ENCODE peak calls at places on chromosome 21, in four cellular contexts. E is K562, F is A549, J is HepG2. K is an unnamed sample.

GRCh38 chr21:44704636-44705001 is 6.8 kb downstream of the TSPEAR start:
- DNase-seq in E (no peak), F (no peak), J (no peak), K (peak)

GRCh38 chr21:45128613-45129226 is 54.3 kb downstream of the ADARB1 start:
- DNase-seq in E (no peak), F (peak), J (peak), K (peak)

GRCh38 chr21:35139382-35139715 is 90.2 kb upstream of the RUNX1 start:
- DNase-seq in E (no peak), F (no peak), J (no peak), K (no peak)

GRCh38 chr21:25369524-25370300 is 237.6 kb downstream of the MRPL39 start:
- DNase-seq in E (no peak), F (no peak), J (no peak), K (no peak)

GRCh38 chr21:22297575-22297974 is 1299.4 kb downstream of the NCAM2 start:
- DNase-seq in E (no peak), F (no peak), J (no peak), K (no peak)

GRCh38 chr21:44755227-44755626 is 43.9 kb upstream of the TSPEAR start:
- DNase-seq in E (peak), F (no peak), J (peak), K (no peak)

GRCh38 chr21:36654341-36654740 is 44.6 kb upstream of the SIM2 start:
- DNase-seq in E (no peak), F (no peak), J (no peak), K (no peak)

GRCh38 chr21:35234725-35235124 is 185.6 kb upstream of the RUNX1 start:
- DNase-seq in E (no peak), F (no peak), J (no peak), K (no peak)

GRCh38 chr21:45049725-45050359 is 24.5 kb upstream of the ADARB1 start:
- DNase-seq in E (no peak), F (no peak), J (no peak), K (no peak)

GRCh38 chr21:33196956-33197374 is 32.8 kb upstream of the IFNAR2 start:
- DNase-seq in E (peak), F (peak), J (peak), K (peak)

GRCh38 chr21:24007592-24007991 is 1599.7 kb downstream of the MRPL39 start:
- DNase-seq in E (no peak), F (no peak), J (no peak), K (no peak)

GRCh38 chr21:44761747-44762208 is 39.8 kb downstream of the UBE2G2 start:
- DNase-seq in E (no peak), F (no peak), J (no peak), K (no peak)

GRCh38 chr21:25790122-25790951 is 55.6 kb downstream of the GABPA start:
- DNase-seq in E (peak), F (peak), J (peak), K (no peak)

GRCh38 chr21:24895885-24896734 is 711.2 kb downstream of the MRPL39 start:
- DNase-seq in E (no peak), F (no peak), J (no peak), K (peak)

GRCh38 chr21:14603202-14603601 is 57.1 kb upstream of the SAMSN1 start:
- DNase-seq in E (no peak), F (no peak), J (no peak), K (no peak)

GRCh38 chr21:44741921-44742320 is 30.5 kb upstream of the TSPEAR start:
- DNase-seq in E (no peak), F (no peak), J (no peak), K (no peak)

GRCh38 chr21:22224261-22224660 is 1226.1 kb downstream of the NCAM2 start:
- DNase-seq in E (no peak), F (no peak), J (no peak), K (no peak)

GRCh38 chr21:16870116-16870515 is 642.7 kb upstream of the CXADR start:
- DNase-seq in E (no peak), F (no peak), J (no peak), K (no peak)

GRCh38 chr21:44524412-44525371 is 15.3 kb downstream of the KRTAP10-1 start:
- DNase-seq in E (no peak), F (no peak), J (no peak), K (no peak)

GRCh38 chr21:31161157-31161556 is 122.9 kb upstream of the KRTAP19-8 start:
- DNase-seq in E (no peak), F (no peak), J (no peak), K (no peak)

GRCh38 chr21:17765207-17765606 is 53.9 kb downstream of the C21orf91 start:
- DNase-seq in E (no peak), F (no peak), J (no peak), K (no peak)

GRCh38 chr21:45253633-45254556 is 33.8 kb downstream of the POFUT2 start:
- DNase-seq in E (no peak), F (no peak), J (no peak), K (no peak)

GRCh38 chr21:27734146-27734545 is 767.3 kb upstream of the ADAMTS5 start:
- DNase-seq in E (no peak), F (no peak), J (no peak), K (no peak)

GRCh38 chr21:34282223-34282622 is 81.6 kb upstream of the KCNE2 start:
- DNase-seq in E (no peak), F (no peak), J (no peak), K (no peak)

GRCh38 chr21:36854391-36854790 is 112.1 kb downstream of the HLCS start:
- DNase-seq in E (peak), F (peak), J (peak), K (peak)

GRCh38 chr21:21605502-21605901 is 607.3 kb downstream of the NCAM2 start:
- DNase-seq in E (no peak), F (no peak), J (no peak), K (no peak)

GRCh38 chr21:17610862-17611261 is 1.8 kb downstream of the BTG3 start:
- DNase-seq in E (peak), F (no peak), J (peak), K (no peak)

GRCh38 chr21:23811802-23812201 is 1795.5 kb downstream of the MRPL39 start:
- DNase-seq in E (no peak), F (no peak), J (no peak), K (no peak)

GRCh38 chr21:44337428-44337827 is 1.8 kb downstream of the CFAP410 start:
- DNase-seq in E (no peak), F (no peak), J (no peak), K (no peak)

GRCh38 chr21:26070822-26071425 is 99.6 kb downstream of the APP start:
- DNase-seq in E (no peak), F (no peak), J (no peak), K (no peak)

GRCh38 chr21:21019681-21020080 is 21.5 kb downstream of the NCAM2 start:
- DNase-seq in E (no peak), F (no peak), J (no peak), K (no peak)

GRCh38 chr21:25583370-25584133 is 23.7 kb downstream of the MRPL39 start:
- DNase-seq in E (no peak), F (no peak), J (no peak), K (no peak)

DNA sequence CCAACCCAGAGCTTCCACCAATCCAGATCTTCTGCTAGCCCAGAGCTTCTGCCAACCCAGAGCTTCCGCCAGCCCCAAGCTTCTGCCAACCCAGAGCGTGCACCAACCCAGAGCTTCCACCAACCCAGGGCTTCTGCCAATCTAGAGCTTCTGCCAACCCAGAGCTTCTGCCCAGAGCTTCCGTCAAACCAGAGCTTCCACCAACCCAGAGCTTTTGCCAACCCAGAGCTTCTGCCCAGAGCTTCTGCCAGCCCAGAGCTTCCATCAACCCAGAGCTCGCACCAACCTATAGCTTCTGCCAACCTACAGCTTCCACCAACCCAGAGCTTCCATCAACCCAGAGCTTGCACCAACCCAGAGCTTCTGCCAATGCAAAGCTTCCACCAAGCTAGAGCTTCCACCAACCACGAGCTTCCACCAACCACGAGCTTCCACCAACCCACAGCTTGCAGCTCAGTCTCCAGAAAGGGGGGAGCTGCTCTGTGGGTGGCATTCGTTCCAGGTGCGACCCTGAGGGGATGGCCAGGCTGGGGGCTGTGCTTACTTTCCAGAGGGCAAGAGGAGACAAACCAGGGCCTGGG is 23.8 kb downstream of the CRYAA start:
- DNase-seq in E (no peak), F (no peak), J (no peak), K (peak)
- TF ChIP-seq ESRRA in E (no peak), F (no peak), J (no peak), K (no peak)

DNA sequence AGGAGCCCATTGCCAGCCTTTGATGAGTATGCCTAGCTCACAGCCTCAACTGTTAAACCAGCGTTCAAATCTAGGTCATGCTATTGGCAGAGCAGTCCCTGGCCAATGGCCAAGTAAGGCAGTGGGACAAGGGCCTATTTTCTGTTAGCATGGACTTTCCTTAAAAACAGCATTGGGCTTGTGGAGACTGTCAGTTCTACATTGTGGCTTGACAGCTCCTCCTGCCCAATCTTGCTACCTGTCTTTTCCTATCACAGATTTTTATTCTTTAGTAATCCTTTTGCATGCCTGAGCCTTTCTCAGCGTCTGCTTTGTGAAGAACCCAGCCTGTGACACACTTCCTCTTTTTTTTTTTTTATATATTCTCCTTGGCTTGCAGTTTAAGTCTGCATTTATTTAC is 56.4 kb downstream of the DIP2A start:
- DNase-seq in E (no peak), F (no peak), J (no peak), K (no peak)
- TF ChIP-seq NR3C1 in E (no peak), F (no peak), J (no peak), K (no peak)

DNA sequence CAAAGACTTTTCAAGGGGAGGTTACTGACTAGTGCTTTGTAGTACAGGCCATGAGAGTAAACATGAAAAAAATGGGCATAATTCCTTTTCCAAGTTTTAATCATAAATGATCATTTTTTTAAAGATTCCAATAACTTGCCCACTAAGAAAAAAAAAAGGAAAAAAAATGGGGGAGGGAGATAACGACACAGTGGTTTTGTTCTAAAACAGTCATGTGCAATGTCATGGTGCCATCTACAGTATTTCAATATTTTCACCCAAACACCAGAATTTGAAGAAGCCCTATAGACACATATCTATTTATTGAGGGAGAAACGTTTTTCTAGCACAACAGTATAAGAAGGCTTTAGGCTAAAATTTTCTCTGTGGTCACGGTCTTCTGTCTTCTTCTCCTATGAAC is 250.2 kb downstream of the LTN1 start:
- DNase-seq in E (no peak), F (no peak), J (no peak), K (no peak)
- TF ChIP-seq ESRRA in E (no peak), F (no peak), J (no peak), K (no peak)

DNA sequence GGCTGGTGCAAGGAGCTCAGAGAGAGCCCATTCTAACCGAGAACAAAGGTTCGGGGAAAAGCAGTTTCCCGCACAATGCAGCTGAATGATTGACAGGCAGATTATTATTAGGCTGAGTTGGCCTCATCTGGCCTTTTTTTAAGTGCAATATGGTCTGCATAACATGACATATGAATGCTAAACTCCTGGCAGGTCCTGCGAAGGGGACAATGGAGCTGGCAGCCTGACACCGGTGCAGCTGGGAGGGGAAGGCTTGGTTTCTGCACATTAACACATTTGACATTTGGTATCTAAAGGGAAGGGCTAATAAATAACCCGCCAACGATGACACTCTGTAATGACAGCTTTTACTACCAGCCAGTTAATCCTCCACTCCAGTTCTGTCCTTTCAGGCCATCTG is 92.0 kb downstream of the MIS18A start:
- DNase-seq in E (no peak), F (no peak), J (no peak), K (no peak)
- TF ChIP-seq NR3C1 in E (no peak), F (no peak), J (no peak), K (no peak)

GRCh38 chr21:42061195-42061865 is 9.8 kb upstream of the UMODL1 start:
- DNase-seq in E (no peak), F (no peak), J (no peak), K (no peak)

GRCh38 chr21:42062543-42063022 is 8.5 kb upstream of the UMODL1 start:
- DNase-seq in E (no peak), F (no peak), J (no peak), K (no peak)

GRCh38 chr21:42061866-42062542 is 9.1 kb upstream of the UMODL1 start:
- DNase-seq in E (no peak), F (no peak), J (no peak), K (no peak)

GRCh38 chr21:42063578-42064521 is 7.3 kb upstream of the UMODL1 start:
- DNase-seq in E (no peak), F (no peak), J (no peak), K (no peak)

DNA sequence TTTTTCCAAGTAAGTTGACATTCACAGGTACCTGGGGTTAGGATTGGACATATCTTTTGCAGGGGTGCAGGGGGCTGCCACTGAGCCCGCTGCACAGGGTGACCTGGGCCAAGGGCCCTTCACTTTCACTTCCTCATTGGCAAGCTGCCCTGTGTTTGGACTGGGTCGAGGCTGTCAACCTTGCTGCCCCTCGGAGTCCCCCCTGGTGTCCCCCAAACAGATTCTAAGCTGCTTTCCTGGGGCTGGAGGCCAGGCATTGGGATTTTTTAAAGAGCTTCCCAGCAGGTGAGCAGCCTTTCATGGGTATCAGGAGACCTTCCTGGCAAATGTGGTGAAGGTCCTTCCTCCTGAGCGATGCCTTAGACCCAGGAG is 7.9 kb upstream of the UMODL1 start:
- DNase-seq in E (no peak), F (no peak), J (no peak), K (no peak)
- TF ChIP-seq ESRRA in E (no peak), F (no peak), J (no peak), K (no peak)

GRCh38 chr21:38179504-38179900 is 77.3 kb upstream of the KCNJ15 start:
- DNase-seq in E (no peak), F (no peak), J (no peak), K (no peak)
- TF ChIP-seq NR3C1 in E (no peak), F (no peak), J (no peak), K (no peak)

GRCh38 chr21:19844334-19844733 is 1153.9 kb upstream of the NCAM2 start:
- DNase-seq in E (no peak), F (no peak), J (no peak), K (no peak)
- TF ChIP-seq ESRRA in E (no peak), F (no peak), J (no peak), K (no peak)

GRCh38 chr21:15754640-15755039 is 24.9 kb downstream of the USP25 start:
- DNase-seq in E (no peak), F (no peak), J (peak), K (no peak)
- TF ChIP-seq NR3C1 in E (no peak), F (no peak), J (no peak), K (no peak)

GRCh38 chr21:30102881-30103280 is 63.7 kb downstream of the CLDN17 start:
- DNase-seq in E (no peak), F (no peak), J (no peak), K (no peak)
- TF ChIP-seq ESRRA in E (no peak), F (no peak), J (no peak), K (no peak)

DNA sequence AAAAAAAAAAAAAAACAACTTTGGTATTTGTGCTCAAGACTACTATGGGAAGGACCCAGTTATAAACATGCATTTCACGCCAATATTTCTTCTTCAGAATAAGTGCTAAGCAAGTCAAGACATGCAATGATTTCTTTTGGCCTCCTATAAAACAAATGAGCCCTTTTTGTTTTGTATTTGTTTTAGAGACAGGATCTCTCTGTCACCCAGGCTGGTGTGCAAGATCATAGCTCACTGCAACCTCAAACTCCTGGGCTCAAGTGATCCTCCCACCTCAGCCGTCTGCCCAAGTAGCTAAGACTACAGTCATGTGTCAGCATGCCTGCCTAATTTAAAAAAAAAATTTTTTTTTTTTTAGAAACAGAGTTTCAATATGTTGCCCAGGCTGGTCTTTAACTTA is 348.7 kb downstream of the PCP4 start:
- DNase-seq in E (no peak), F (no peak), J (no peak), K (no peak)
- TF ChIP-seq NR3C1 in E (no peak), F (no peak), J (no peak), K (no peak)

K was measured in WTC11.